ENCODE peak calls at places on chromosome 18, in six cellular contexts. One of them, this sample, is unnamed.

GRCh38 chr18:55153346-55153745 is 194.1 kb upstream of the CCDC68 start:
- DNase-seq in astrocyte of the cerebellum: no peak
- DNase-seq in cardiac muscle cell: no peak
- DNase-seq in heart right ventricle: no peak
- DNase-seq in suprapubic skin: no peak
- DNase-seq in body of pancreas: no peak
- DNase-seq in this sample: no peak

GRCh38 chr18:63286926-63287325 is 32.6 kb downstream of the BCL2 start:
- DNase-seq in astrocyte of the cerebellum: no peak
- DNase-seq in cardiac muscle cell: no peak
- DNase-seq in suprapubic skin: no peak
- DNase-seq in body of pancreas: no peak
- DNase-seq in heart right ventricle: no peak
- DNase-seq in this sample: no peak

GRCh38 chr18:61127714-61128485 is 205.3 kb upstream of the CDH20 start:
- DNase-seq in suprapubic skin: no peak
- DNase-seq in astrocyte of the cerebellum: no peak
- DNase-seq in heart right ventricle: no peak
- DNase-seq in body of pancreas: no peak
- DNase-seq in cardiac muscle cell: no peak
- DNase-seq in this sample: no peak

GRCh38 chr18:32610116-32610630 is 139.5 kb upstream of the GAREM1 start:
- DNase-seq in astrocyte of the cerebellum: no peak
- DNase-seq in suprapubic skin: no peak
- DNase-seq in body of pancreas: no peak
- DNase-seq in heart right ventricle: no peak
- DNase-seq in cardiac muscle cell: no peak
- DNase-seq in this sample: peak

GRCh38 chr18:11728247-11728646 is 39.2 kb downstream of the GNAL start:
- DNase-seq in heart right ventricle: no peak
- DNase-seq in suprapubic skin: no peak
- DNase-seq in cardiac muscle cell: peak
- DNase-seq in astrocyte of the cerebellum: no peak
- DNase-seq in body of pancreas: no peak
- DNase-seq in this sample: no peak

GRCh38 chr18:22223263-22223960 is 54.0 kb downstream of the GATA6 start:
- DNase-seq in cardiac muscle cell: no peak
- DNase-seq in astrocyte of the cerebellum: peak
- DNase-seq in body of pancreas: peak
- DNase-seq in heart right ventricle: peak
- DNase-seq in suprapubic skin: peak
- DNase-seq in this sample: peak

GRCh38 chr18:78069784-78070664 is 820.4 kb downstream of the GALR1 start:
- DNase-seq in astrocyte of the cerebellum: no peak
- DNase-seq in heart right ventricle: no peak
- DNase-seq in body of pancreas: peak
- DNase-seq in suprapubic skin: no peak
- DNase-seq in cardiac muscle cell: no peak
- DNase-seq in this sample: no peak

GRCh38 chr18:14916181-14916580 is 168.2 kb downstream of the ANKRD30B start:
- DNase-seq in cardiac muscle cell: no peak
- DNase-seq in astrocyte of the cerebellum: no peak
- DNase-seq in suprapubic skin: peak
- DNase-seq in body of pancreas: no peak
- DNase-seq in heart right ventricle: no peak
- DNase-seq in this sample: no peak

GRCh38 chr18:3015203-3015590 is 2.3 kb upstream of the LPIN2 start:
- DNase-seq in suprapubic skin: no peak
- DNase-seq in body of pancreas: no peak
- DNase-seq in heart right ventricle: no peak
- DNase-seq in astrocyte of the cerebellum: no peak
- DNase-seq in cardiac muscle cell: no peak
- DNase-seq in this sample: peak

GRCh38 chr18:44979813-44980212 is 299.1 kb downstream of the SETBP1 start:
- DNase-seq in suprapubic skin: no peak
- DNase-seq in astrocyte of the cerebellum: no peak
- DNase-seq in cardiac muscle cell: no peak
- DNase-seq in heart right ventricle: no peak
- DNase-seq in body of pancreas: peak
- DNase-seq in this sample: no peak

GRCh38 chr18:395481-396250 is 104.8 kb downstream of the COLEC12 start:
- DNase-seq in suprapubic skin: no peak
- DNase-seq in cardiac muscle cell: no peak
- DNase-seq in heart right ventricle: no peak
- DNase-seq in astrocyte of the cerebellum: peak
- DNase-seq in body of pancreas: peak
- DNase-seq in this sample: no peak

GRCh38 chr18:43789234-43790000 is 512.1 kb upstream of the SYT4 start:
- DNase-seq in cardiac muscle cell: peak
- DNase-seq in suprapubic skin: no peak
- DNase-seq in astrocyte of the cerebellum: peak
- DNase-seq in body of pancreas: peak
- DNase-seq in heart right ventricle: no peak
- DNase-seq in this sample: no peak

GRCh38 chr18:80176334-80177080 is 67.4 kb downstream of the ADNP2 start:
- DNase-seq in cardiac muscle cell: no peak
- DNase-seq in heart right ventricle: no peak
- DNase-seq in body of pancreas: no peak
- DNase-seq in astrocyte of the cerebellum: no peak
- DNase-seq in suprapubic skin: no peak
- DNase-seq in this sample: no peak

GRCh38 chr18:46068763-46069162 is 3.3 kb downstream of the PSTPIP2 start:
- DNase-seq in suprapubic skin: no peak
- DNase-seq in cardiac muscle cell: no peak
- DNase-seq in heart right ventricle: no peak
- DNase-seq in astrocyte of the cerebellum: no peak
- DNase-seq in body of pancreas: no peak
- DNase-seq in this sample: no peak

GRCh38 chr18:72866572-72866900 is 1.3 kb downstream of the NETO1 start:
- DNase-seq in body of pancreas: no peak
- DNase-seq in astrocyte of the cerebellum: no peak
- DNase-seq in cardiac muscle cell: peak
- DNase-seq in suprapubic skin: no peak
- DNase-seq in heart right ventricle: no peak
- DNase-seq in this sample: no peak

GRCh38 chr18:63869374-63869773 is 18.1 kb upstream of the SERPINB2 start:
- DNase-seq in body of pancreas: peak
- DNase-seq in cardiac muscle cell: no peak
- DNase-seq in heart right ventricle: no peak
- DNase-seq in suprapubic skin: no peak
- DNase-seq in astrocyte of the cerebellum: no peak
- DNase-seq in this sample: no peak

GRCh38 chr18:79553154-79553553 is 126.4 kb upstream of the CTDP1 start:
- DNase-seq in astrocyte of the cerebellum: no peak
- DNase-seq in suprapubic skin: peak
- DNase-seq in heart right ventricle: no peak
- DNase-seq in body of pancreas: no peak
- DNase-seq in cardiac muscle cell: no peak
- DNase-seq in this sample: no peak

GRCh38 chr18:22432672-22433137 is 15.0 kb upstream of the CTAGE1 start:
- DNase-seq in astrocyte of the cerebellum: peak
- DNase-seq in heart right ventricle: peak
- DNase-seq in body of pancreas: peak
- DNase-seq in suprapubic skin: no peak
- DNase-seq in cardiac muscle cell: no peak
- DNase-seq in this sample: peak

GRCh38 chr18:72458256-72458655 is 85.9 kb downstream of the CBLN2 start:
- DNase-seq in astrocyte of the cerebellum: no peak
- DNase-seq in cardiac muscle cell: no peak
- DNase-seq in body of pancreas: no peak
- DNase-seq in suprapubic skin: no peak
- DNase-seq in heart right ventricle: no peak
- DNase-seq in this sample: no peak

GRCh38 chr18:6732952-6733351 is 3.4 kb downstream of the ARHGAP28 start:
- DNase-seq in body of pancreas: no peak
- DNase-seq in astrocyte of the cerebellum: no peak
- DNase-seq in heart right ventricle: no peak
- DNase-seq in suprapubic skin: no peak
- DNase-seq in cardiac muscle cell: no peak
- DNase-seq in this sample: no peak

GRCh38 chr18:572499-573289 is 7.5 kb upstream of the CETN1 start:
- DNase-seq in suprapubic skin: no peak
- DNase-seq in body of pancreas: no peak
- DNase-seq in heart right ventricle: no peak
- DNase-seq in cardiac muscle cell: no peak
- DNase-seq in astrocyte of the cerebellum: no peak
- DNase-seq in this sample: no peak

GRCh38 chr18:3119401-3120323 is 100.1 kb downstream of the MYOM1 start:
- DNase-seq in body of pancreas: peak
- DNase-seq in heart right ventricle: no peak
- DNase-seq in astrocyte of the cerebellum: no peak
- DNase-seq in cardiac muscle cell: no peak
- DNase-seq in suprapubic skin: no peak
- DNase-seq in this sample: no peak

GRCh38 chr18:419542-420175 is 80.8 kb downstream of the COLEC12 start:
- DNase-seq in suprapubic skin: no peak
- DNase-seq in body of pancreas: no peak
- DNase-seq in heart right ventricle: no peak
- DNase-seq in astrocyte of the cerebellum: no peak
- DNase-seq in cardiac muscle cell: no peak
- DNase-seq in this sample: no peak

GRCh38 chr18:43800584-43800983 is 523.3 kb upstream of the SYT4 start:
- DNase-seq in cardiac muscle cell: no peak
- DNase-seq in heart right ventricle: no peak
- DNase-seq in astrocyte of the cerebellum: no peak
- DNase-seq in suprapubic skin: no peak
- DNase-seq in body of pancreas: no peak
- DNase-seq in this sample: no peak

GRCh38 chr18:26869640-26870039 is 4.1 kb upstream of the AQP4 start:
- DNase-seq in suprapubic skin: no peak
- DNase-seq in body of pancreas: no peak
- DNase-seq in cardiac muscle cell: no peak
- DNase-seq in astrocyte of the cerebellum: no peak
- DNase-seq in heart right ventricle: no peak
- DNase-seq in this sample: no peak

GRCh38 chr18:7608174-7608550 is 41.0 kb downstream of the PTPRM start:
- DNase-seq in astrocyte of the cerebellum: no peak
- DNase-seq in body of pancreas: no peak
- DNase-seq in heart right ventricle: no peak
- DNase-seq in cardiac muscle cell: no peak
- DNase-seq in suprapubic skin: no peak
- DNase-seq in this sample: no peak

GRCh38 chr18:35337256-35337655 is 7.0 kb downstream of the ZNF24 start:
- DNase-seq in body of pancreas: no peak
- DNase-seq in suprapubic skin: no peak
- DNase-seq in astrocyte of the cerebellum: no peak
- DNase-seq in heart right ventricle: no peak
- DNase-seq in cardiac muscle cell: no peak
- DNase-seq in this sample: no peak

GRCh38 chr18:22282311-22283235 is 113.2 kb downstream of the GATA6 start:
- DNase-seq in suprapubic skin: no peak
- DNase-seq in astrocyte of the cerebellum: peak
- DNase-seq in cardiac muscle cell: no peak
- DNase-seq in body of pancreas: no peak
- DNase-seq in heart right ventricle: no peak
- DNase-seq in this sample: peak

GRCh38 chr18:41996020-41996419 is 41.0 kb downstream of the PIK3C3 start:
- DNase-seq in body of pancreas: no peak
- DNase-seq in cardiac muscle cell: no peak
- DNase-seq in suprapubic skin: no peak
- DNase-seq in heart right ventricle: no peak
- DNase-seq in astrocyte of the cerebellum: no peak
- DNase-seq in this sample: no peak

GRCh38 chr18:54923339-54923956 is 35.8 kb downstream of the CCDC68 start:
- DNase-seq in astrocyte of the cerebellum: no peak
- DNase-seq in body of pancreas: no peak
- DNase-seq in heart right ventricle: no peak
- DNase-seq in suprapubic skin: no peak
- DNase-seq in cardiac muscle cell: no peak
- DNase-seq in this sample: no peak

GRCh38 chr18:56563568-56563967 is 74.8 kb downstream of the TXNL1 start:
- DNase-seq in body of pancreas: no peak
- DNase-seq in suprapubic skin: no peak
- DNase-seq in cardiac muscle cell: peak
- DNase-seq in heart right ventricle: no peak
- DNase-seq in astrocyte of the cerebellum: no peak
- DNase-seq in this sample: no peak
- TF ChIP-seq CTCF in body of pancreas: no peak
- TF ChIP-seq CTCF in suprapubic skin: no peak
- TF ChIP-seq CTCF in cardiac muscle cell: no peak
- TF ChIP-seq CTCF in heart right ventricle: no peak
- TF ChIP-seq CTCF in astrocyte of the cerebellum: peak
- TF ChIP-seq CTCF in this sample: peak

GRCh38 chr18:48955528-48956261 is 4.9 kb upstream of the SMAD7 start:
- DNase-seq in body of pancreas: peak
- DNase-seq in astrocyte of the cerebellum: no peak
- DNase-seq in cardiac muscle cell: no peak
- DNase-seq in heart right ventricle: peak
- DNase-seq in suprapubic skin: no peak
- DNase-seq in this sample: no peak
- H3K4me3 ChIP-seq in body of pancreas: no peak
- H3K4me3 ChIP-seq in astrocyte of the cerebellum: no peak
- H3K4me3 ChIP-seq in cardiac muscle cell: no peak
- H3K4me3 ChIP-seq in heart right ventricle: no peak
- H3K4me3 ChIP-seq in suprapubic skin: no peak
- H3K4me3 ChIP-seq in this sample: no peak

GRCh38 chr18:69002233-69002632 is 204.4 kb downstream of the CCDC102B start:
- DNase-seq in suprapubic skin: no peak
- DNase-seq in heart right ventricle: no peak
- DNase-seq in cardiac muscle cell: no peak
- DNase-seq in astrocyte of the cerebellum: no peak
- DNase-seq in body of pancreas: no peak
- DNase-seq in this sample: no peak
- TF ChIP-seq CTCF in suprapubic skin: no peak
- TF ChIP-seq CTCF in heart right ventricle: no peak
- TF ChIP-seq CTCF in cardiac muscle cell: no peak
- TF ChIP-seq CTCF in astrocyte of the cerebellum: peak
- TF ChIP-seq CTCF in body of pancreas: no peak
- TF ChIP-seq CTCF in this sample: no peak

DNA sequence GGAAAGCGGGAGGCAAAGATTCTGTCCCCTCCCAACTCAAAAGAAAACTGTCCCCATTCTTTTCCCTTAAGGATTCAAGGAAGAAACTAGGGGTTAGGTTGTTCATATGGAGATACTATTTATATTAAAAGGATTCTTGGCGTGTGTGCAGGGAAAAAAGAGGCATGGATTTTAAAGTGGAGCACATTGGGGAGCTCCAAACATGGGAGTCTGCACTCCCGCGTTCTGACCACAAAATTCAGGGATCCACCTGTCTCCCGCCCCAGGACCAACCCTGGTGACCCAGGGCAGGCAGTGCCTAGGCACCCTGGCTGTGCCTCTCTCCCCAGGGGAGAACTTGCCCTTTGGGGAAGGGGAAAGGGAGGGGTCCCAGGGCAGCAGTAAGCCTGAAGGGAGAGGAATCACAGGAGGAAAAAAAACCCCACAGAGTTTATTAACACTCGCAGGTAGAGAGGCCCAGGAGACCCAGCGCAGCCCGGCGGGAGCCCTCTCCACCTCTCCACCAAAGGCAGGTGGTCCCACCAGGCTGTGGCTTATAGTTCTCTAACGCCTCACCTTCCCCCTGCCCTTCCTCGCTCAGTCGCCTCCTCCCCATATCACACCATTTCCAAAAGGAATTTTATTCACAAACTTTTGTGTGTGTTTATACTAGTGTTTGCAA is 2.2 kb downstream of the PTGR3 start:
- DNase-seq in body of pancreas: no peak
- DNase-seq in cardiac muscle cell: no peak
- DNase-seq in suprapubic skin: no peak
- DNase-seq in heart right ventricle: no peak
- DNase-seq in astrocyte of the cerebellum: no peak
- DNase-seq in this sample: no peak
- H3K4me3 ChIP-seq in body of pancreas: no peak
- H3K4me3 ChIP-seq in cardiac muscle cell: peak
- H3K4me3 ChIP-seq in suprapubic skin: peak
- H3K4me3 ChIP-seq in heart right ventricle: peak
- H3K4me3 ChIP-seq in astrocyte of the cerebellum: peak
- H3K4me3 ChIP-seq in this sample: no peak

This sample was measured in kidney epithelial cell.